ENCODE peak calls at places on chromosomes 7 and 10, in five cellular contexts. One of them, this sample, is unnamed.

GRCh38 chr10:18659784-18660561 is 742 bp downstream of the ARL5B start:
- DNase-seq in SK-N-SH: peak
- DNase-seq in HepG2: peak
- DNase-seq in K562: peak
- DNase-seq in GM12878: peak
- DNase-seq in this sample: peak

GRCh38 chr7:158065340-158065739 is 522.3 kb downstream of the PTPRN2 start:
- DNase-seq in SK-N-SH: no peak
- DNase-seq in HepG2: no peak
- DNase-seq in K562: no peak
- DNase-seq in GM12878: no peak
- DNase-seq in this sample: no peak

GRCh38 chr7:41182782-41183181 is 520.1 kb downstream of the INHBA start:
- DNase-seq in SK-N-SH: no peak
- DNase-seq in HepG2: no peak
- DNase-seq in K562: no peak
- DNase-seq in GM12878: no peak
- DNase-seq in this sample: no peak

GRCh38 chr10:21100190-21100589 is 203.1 kb upstream of the NEBL start:
- DNase-seq in SK-N-SH: peak
- DNase-seq in HepG2: no peak
- DNase-seq in K562: no peak
- DNase-seq in GM12878: no peak
- DNase-seq in this sample: no peak

GRCh38 chr10:30043476-30044270 is 15.7 kb downstream of the JCAD start:
- DNase-seq in SK-N-SH: no peak
- DNase-seq in HepG2: no peak
- DNase-seq in K562: no peak
- DNase-seq in GM12878: no peak
- DNase-seq in this sample: no peak

GRCh38 chr10:116608683-116609594 is 11.8 kb upstream of the PNLIPRP2 start:
- DNase-seq in SK-N-SH: no peak
- DNase-seq in HepG2: no peak
- DNase-seq in K562: no peak
- DNase-seq in GM12878: no peak
- DNase-seq in this sample: no peak

GRCh38 chr7:146116452-146117219 is at the start of gene CNTNAP2:
- DNase-seq in SK-N-SH: peak
- DNase-seq in HepG2: no peak
- DNase-seq in K562: no peak
- DNase-seq in GM12878: no peak
- DNase-seq in this sample: no peak

GRCh38 chr7:2720024-2720423 is 32.0 kb downstream of the AMZ1 start:
- DNase-seq in SK-N-SH: no peak
- DNase-seq in HepG2: no peak
- DNase-seq in K562: no peak
- DNase-seq in GM12878: no peak
- DNase-seq in this sample: no peak

GRCh38 chr10:32256613-32257437 is 90.1 kb downstream of the EPC1 start:
- DNase-seq in SK-N-SH: peak
- DNase-seq in HepG2: peak
- DNase-seq in K562: peak
- DNase-seq in GM12878: peak
- DNase-seq in this sample: peak

GRCh38 chr7:148982596-148983219 is 45.6 kb downstream of the PDIA4 start:
- DNase-seq in SK-N-SH: peak
- DNase-seq in HepG2: no peak
- DNase-seq in K562: no peak
- DNase-seq in GM12878: no peak
- DNase-seq in this sample: peak

GRCh38 chr7:134021861-134022260 is 105.3 kb upstream of the LRGUK start:
- DNase-seq in SK-N-SH: no peak
- DNase-seq in HepG2: no peak
- DNase-seq in K562: no peak
- DNase-seq in GM12878: no peak
- DNase-seq in this sample: no peak

GRCh38 chr10:51687296-51687695 is 12.1 kb downstream of the CSTF2T start:
- DNase-seq in SK-N-SH: no peak
- DNase-seq in HepG2: no peak
- DNase-seq in K562: no peak
- DNase-seq in GM12878: no peak
- DNase-seq in this sample: no peak

GRCh38 chr7:143514995-143515735 is 37.5 kb downstream of the TAS2R41 start:
- DNase-seq in SK-N-SH: no peak
- DNase-seq in HepG2: no peak
- DNase-seq in K562: no peak
- DNase-seq in GM12878: no peak
- DNase-seq in this sample: no peak

GRCh38 chr10:102918817-102919236 is 733 bp downstream of the CNNM2 start:
- DNase-seq in SK-N-SH: no peak
- DNase-seq in HepG2: peak
- DNase-seq in K562: peak
- DNase-seq in GM12878: no peak
- DNase-seq in this sample: no peak

GRCh38 chr10:132360766-132361447 is 28.9 kb downstream of the LRRC27 start:
- DNase-seq in SK-N-SH: peak
- DNase-seq in HepG2: no peak
- DNase-seq in K562: peak
- DNase-seq in GM12878: no peak
- DNase-seq in this sample: no peak

GRCh38 chr10:25048463-25048862 is 32.1 kb downstream of the THNSL1 start:
- DNase-seq in SK-N-SH: no peak
- DNase-seq in HepG2: no peak
- DNase-seq in K562: no peak
- DNase-seq in GM12878: no peak
- DNase-seq in this sample: no peak

GRCh38 chr10:128468462-128468861 is 342.2 kb upstream of the MKI67 start:
- DNase-seq in SK-N-SH: no peak
- DNase-seq in HepG2: no peak
- DNase-seq in K562: no peak
- DNase-seq in GM12878: no peak
- DNase-seq in this sample: no peak

GRCh38 chr7:106067678-106068077 is 44.4 kb downstream of the SYPL1 start:
- DNase-seq in SK-N-SH: no peak
- DNase-seq in HepG2: no peak
- DNase-seq in K562: no peak
- DNase-seq in GM12878: no peak
- DNase-seq in this sample: no peak

GRCh38 chr7:106063692-106064091 is 48.4 kb downstream of the SYPL1 start:
- DNase-seq in SK-N-SH: no peak
- DNase-seq in HepG2: no peak
- DNase-seq in K562: no peak
- DNase-seq in GM12878: no peak
- DNase-seq in this sample: no peak

GRCh38 chr7:106064836-106065559 is 47.1 kb downstream of the SYPL1 start:
- DNase-seq in SK-N-SH: peak
- DNase-seq in HepG2: peak
- DNase-seq in K562: peak
- DNase-seq in GM12878: no peak
- DNase-seq in this sample: peak

GRCh38 chr7:106064329-106064728 is 47.8 kb downstream of the SYPL1 start:
- DNase-seq in SK-N-SH: peak
- DNase-seq in HepG2: no peak
- DNase-seq in K562: no peak
- DNase-seq in GM12878: no peak
- DNase-seq in this sample: no peak

GRCh38 chr7:106065560-106066500 is 46.3 kb downstream of the SYPL1 start:
- DNase-seq in SK-N-SH: no peak
- DNase-seq in HepG2: peak
- DNase-seq in K562: no peak
- DNase-seq in GM12878: no peak
- DNase-seq in this sample: no peak
- TF ChIP-seq MXI1 in SK-N-SH: no peak
- TF ChIP-seq MXI1 in HepG2: no peak
- TF ChIP-seq MXI1 in K562: no peak
- TF ChIP-seq MXI1 in GM12878: no peak
- TF ChIP-seq MXI1 in this sample: no peak

GRCh38 chr10:108632044-108632443 is 1291.3 kb downstream of the XPNPEP1 start:
- DNase-seq in SK-N-SH: no peak
- DNase-seq in HepG2: no peak
- DNase-seq in K562: no peak
- DNase-seq in GM12878: peak
- DNase-seq in this sample: no peak

GRCh38 chr10:108631332-108631731 is 1292.0 kb downstream of the XPNPEP1 start:
- DNase-seq in SK-N-SH: no peak
- DNase-seq in HepG2: no peak
- DNase-seq in K562: no peak
- DNase-seq in GM12878: peak
- DNase-seq in this sample: no peak

GRCh38 chr10:108629843-108630242 is 1293.5 kb downstream of the XPNPEP1 start:
- DNase-seq in SK-N-SH: no peak
- DNase-seq in HepG2: peak
- DNase-seq in K562: no peak
- DNase-seq in GM12878: no peak
- DNase-seq in this sample: no peak
- TF ChIP-seq MXI1 in SK-N-SH: no peak
- TF ChIP-seq MXI1 in HepG2: no peak
- TF ChIP-seq MXI1 in K562: no peak
- TF ChIP-seq MXI1 in GM12878: no peak
- TF ChIP-seq MXI1 in this sample: no peak

GRCh38 chr7:81924494-81924893 is 154.6 kb upstream of the HGF start:
- DNase-seq in SK-N-SH: no peak
- DNase-seq in HepG2: no peak
- DNase-seq in K562: no peak
- DNase-seq in GM12878: peak
- DNase-seq in this sample: no peak

GRCh38 chr7:81934596-81935301 is 164.9 kb upstream of the HGF start:
- DNase-seq in SK-N-SH: no peak
- DNase-seq in HepG2: no peak
- DNase-seq in K562: no peak
- DNase-seq in GM12878: no peak
- DNase-seq in this sample: no peak

GRCh38 chr7:81926154-81926553 is 156.3 kb upstream of the HGF start:
- DNase-seq in SK-N-SH: no peak
- DNase-seq in HepG2: no peak
- DNase-seq in K562: no peak
- DNase-seq in GM12878: no peak
- DNase-seq in this sample: peak

GRCh38 chr7:81925530-81925929 is 155.7 kb upstream of the HGF start:
- DNase-seq in SK-N-SH: no peak
- DNase-seq in HepG2: no peak
- DNase-seq in K562: no peak
- DNase-seq in GM12878: peak
- DNase-seq in this sample: no peak

GRCh38 chr7:81929386-81929785 is 159.5 kb upstream of the HGF start:
- DNase-seq in SK-N-SH: no peak
- DNase-seq in HepG2: no peak
- DNase-seq in K562: no peak
- DNase-seq in GM12878: no peak
- DNase-seq in this sample: peak
- TF ChIP-seq MXI1 in SK-N-SH: no peak
- TF ChIP-seq MXI1 in HepG2: no peak
- TF ChIP-seq MXI1 in K562: no peak
- TF ChIP-seq MXI1 in GM12878: no peak
- TF ChIP-seq MXI1 in this sample: no peak

DNA sequence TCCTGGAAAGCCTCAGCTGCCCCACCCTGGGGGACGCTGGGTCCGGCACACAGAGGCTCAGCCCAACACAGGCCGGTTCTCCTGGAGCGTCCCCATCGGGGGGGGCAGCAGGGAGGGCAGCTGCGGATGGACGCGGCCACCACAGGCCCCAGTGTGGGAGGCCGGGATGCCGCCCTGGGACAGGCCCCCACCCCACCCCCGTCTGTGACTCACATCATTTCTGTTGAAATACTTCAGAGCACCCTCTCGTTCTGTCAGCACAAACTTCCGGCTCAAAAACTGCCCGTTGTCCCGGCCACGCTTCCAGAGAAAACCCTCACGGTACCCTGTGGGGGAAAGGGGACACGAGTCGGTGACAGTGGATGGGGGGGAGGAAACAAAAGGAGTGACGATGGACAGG is 28.5 kb downstream of the GET4 start:
- DNase-seq in SK-N-SH: no peak
- DNase-seq in HepG2: no peak
- DNase-seq in K562: no peak
- DNase-seq in GM12878: no peak
- DNase-seq in this sample: peak
- TF ChIP-seq MXI1 in SK-N-SH: no peak
- TF ChIP-seq MXI1 in HepG2: no peak
- TF ChIP-seq MXI1 in K562: no peak
- TF ChIP-seq MXI1 in GM12878: no peak
- TF ChIP-seq MXI1 in this sample: no peak

DNA sequence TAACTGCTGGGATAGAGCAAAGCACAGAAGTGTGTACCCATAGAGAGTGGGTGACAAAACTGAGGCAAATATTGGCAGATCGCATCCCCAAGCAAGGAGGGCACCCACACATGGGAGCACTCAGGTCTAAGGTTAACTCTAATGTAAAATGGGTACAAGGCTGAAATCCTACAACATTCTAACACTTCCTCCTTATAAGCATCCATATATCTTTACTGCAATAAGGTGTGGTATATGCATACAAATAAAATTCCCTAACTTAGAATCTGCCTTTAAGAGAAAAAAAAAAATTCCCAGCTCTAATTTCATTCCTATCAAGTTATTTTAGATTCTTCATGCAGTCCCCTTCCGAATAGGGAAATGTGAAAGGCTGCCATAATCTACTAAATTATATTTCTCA is 18.7 kb downstream of the EIF3A start:
- DNase-seq in SK-N-SH: no peak
- DNase-seq in HepG2: no peak
- DNase-seq in K562: no peak
- DNase-seq in GM12878: no peak
- DNase-seq in this sample: no peak
- TF ChIP-seq MXI1 in SK-N-SH: no peak
- TF ChIP-seq MXI1 in HepG2: no peak
- TF ChIP-seq MXI1 in K562: no peak
- TF ChIP-seq MXI1 in GM12878: no peak
- TF ChIP-seq MXI1 in this sample: no peak

GRCh38 chr7:31488562-31489203 is 25.2 kb upstream of the ITPRID1 start:
- DNase-seq in SK-N-SH: peak
- DNase-seq in HepG2: peak
- DNase-seq in K562: peak
- DNase-seq in GM12878: peak
- DNase-seq in this sample: no peak
- TF ChIP-seq MXI1 in SK-N-SH: no peak
- TF ChIP-seq MXI1 in HepG2: no peak
- TF ChIP-seq MXI1 in K562: no peak
- TF ChIP-seq MXI1 in GM12878: no peak
- TF ChIP-seq MXI1 in this sample: no peak

GRCh38 chr7:70660154-70660818 is 471.7 kb upstream of the GALNT17 start:
- DNase-seq in SK-N-SH: no peak
- DNase-seq in HepG2: no peak
- DNase-seq in K562: no peak
- DNase-seq in GM12878: no peak
- DNase-seq in this sample: no peak
- TF ChIP-seq MXI1 in SK-N-SH: no peak
- TF ChIP-seq MXI1 in HepG2: no peak
- TF ChIP-seq MXI1 in K562: no peak
- TF ChIP-seq MXI1 in GM12878: no peak
- TF ChIP-seq MXI1 in this sample: no peak

This sample was measured in IMR-90.